ENCODE peak calls at places on chromosomes 13 and 19, in ten cellular contexts. W, B, P, A, N, J, K, T, U and O are unnamed samples.

GRCh38 chr13:102311901-102312300 is 89.9 kb downstream of the FGF14 start:
- DNase-seq in U (no peak), W (no peak), N (no peak), J (no peak), A (no peak), B (no peak), K (no peak), P (no peak), T (no peak), O (no peak)

GRCh38 chr19:1882089-1882785 is 3.1 kb downstream of the ABHD17A start:
- DNase-seq in T (no peak), K (peak; percentile 47), W (no peak), U (no peak), J (no peak), N (peak; percentile 78), P (no peak), B (no peak), A (peak; percentile 71), O (no peak)

GRCh38 chr19:5128932-5129389 is 160.0 kb downstream of the KDM4B start:
- DNase-seq in U (no peak), N (no peak), T (no peak), P (no peak), K (no peak), A (no peak), B (no peak), J (no peak), W (peak; percentile 37), O (peak; percentile 34)

GRCh38 chr19:10836478-10837325 is 690 bp upstream of the TMED1 start:
- DNase-seq in N (no peak), A (peak; percentile 79), B (peak; percentile 63), K (peak; percentile 77), J (peak; percentile 94), W (peak; percentile 91), T (no peak), P (peak; percentile 94), U (peak; percentile 87), O (no peak)

GRCh38 chr19:13689050-13689449 is 75.3 kb upstream of the MRI1 start:
- DNase-seq in N (no peak), P (peak; percentile 72), K (no peak), T (no peak), A (no peak), J (peak; percentile 10), W (peak; percentile 51), U (no peak), B (no peak), O (peak; percentile 10)

GRCh38 chr13:88764103-88764502 is 1092.9 kb downstream of the SLITRK5 start:
- DNase-seq in B (no peak), T (no peak), J (no peak), U (no peak), W (no peak), P (no peak), A (no peak), N (no peak), K (no peak), O (no peak)

GRCh38 chr19:3466630-3467029 is 13.7 kb downstream of the SMIM24 start:
- DNase-seq in W (no peak), J (no peak), U (no peak), T (no peak), N (no peak), P (no peak), B (no peak), K (no peak), A (no peak), O (no peak)

GRCh38 chr19:19627442-19627715 is 641 bp downstream of the LPAR2 start:
- DNase-seq in W (no peak), B (no peak), T (no peak), N (no peak), A (no peak), P (no peak), U (no peak), K (no peak), J (no peak), O (no peak)

GRCh38 chr19:38658462-38659306 is 11.2 kb downstream of the ACTN4 start:
- DNase-seq in W (peak; percentile 99), T (peak; percentile 100), A (no peak), N (no peak), U (peak; percentile 18), K (no peak), J (peak; percentile 94), B (no peak), P (no peak), O (peak; percentile 98)

GRCh38 chr13:49112782-49113525 is 107.2 kb upstream of the MLNR start:
- DNase-seq in N (no peak), P (no peak), U (no peak), A (no peak), K (no peak), B (no peak), T (no peak), J (no peak), W (peak; percentile 14), O (no peak)

GRCh38 chr19:45958763-45959516 is 14.7 kb downstream of the NOVA2 start:
- DNase-seq in T (no peak), B (no peak), N (no peak), U (no peak), J (no peak), K (no peak), P (no peak), W (no peak), A (no peak), O (no peak)

GRCh38 chr19:38211206-38211605 is 12.8 kb downstream of the DPF1 start:
- DNase-seq in B (no peak), A (no peak), W (peak; percentile 33), N (no peak), U (no peak), J (no peak), K (no peak), T (no peak), P (no peak), O (no peak)

GRCh38 chr19:38452430-38453366 is 19.2 kb downstream of the RYR1 start:
- DNase-seq in J (no peak), W (peak; percentile 25), N (peak; percentile 4), P (peak; percentile 16), T (no peak), A (no peak), K (no peak), B (no peak), U (no peak), O (no peak)

GRCh38 chr13:88707652-88708051 is 1036.5 kb downstream of the SLITRK5 start:
- DNase-seq in T (no peak), N (no peak), P (no peak), K (no peak), B (no peak), J (no peak), U (no peak), W (no peak), A (no peak), O (no peak)

GRCh38 chr13:98462241-98462882 is 114.5 kb downstream of the STK24 start:
- DNase-seq in J (no peak), N (no peak), A (no peak), P (no peak), T (no peak), U (no peak), K (no peak), W (no peak), B (no peak), O (no peak)

GRCh38 chr13:44710576-44710975 is 134.4 kb upstream of the TSC22D1 start:
- DNase-seq in J (no peak), B (no peak), N (no peak), A (no peak), U (no peak), P (no peak), K (no peak), W (peak; percentile 90), T (peak; percentile 93), O (peak; percentile 94)

GRCh38 chr13:35771898-35772297 is 295.4 kb upstream of the MAB21L1 start:
- DNase-seq in P (no peak), T (peak; percentile 63), B (no peak), K (no peak), N (no peak), A (no peak), U (no peak), J (no peak), W (peak; percentile 82), O (peak; percentile 87)

GRCh38 chr13:113802090-113802531 is 43.1 kb downstream of the TMEM255B start:
- DNase-seq in K (no peak), J (no peak), W (peak; percentile 85), T (peak; percentile 34), P (peak; percentile 47), N (no peak), A (no peak), U (no peak), B (no peak), O (peak; percentile 54)

GRCh38 chr19:18023596-18024212 is 15.7 kb downstream of the ARRDC2 start:
- DNase-seq in P (no peak), A (peak; percentile 76), B (no peak), N (peak; percentile 54), T (no peak), W (no peak), K (peak; percentile 71), U (no peak), J (peak; percentile 82), O (peak; percentile 87)

GRCh38 chr19:14686411-14686810 is 3.4 kb upstream of the ZNF333 start:
- DNase-seq in T (no peak), U (no peak), B (no peak), P (peak; percentile 32), N (no peak), K (no peak), J (no peak), W (peak; percentile 44), A (no peak), O (no peak)

GRCh38 chr19:1131718-1132552 is 28.1 kb downstream of the GPX4 start:
- DNase-seq in K (peak; percentile 67), P (peak; percentile 85), B (peak; percentile 79), W (peak; percentile 99), T (peak; percentile 63), J (no peak), U (no peak), A (peak; percentile 86), N (peak; percentile 37), O (peak; percentile 70)

GRCh38 chr19:1811942-1812425 is at the start of gene ATP8B3:
- DNase-seq in B (no peak), T (no peak), A (peak; percentile 78), W (no peak), N (no peak), U (no peak), K (peak; percentile 75), J (no peak), P (no peak), O (no peak)

GRCh38 chr19:21256722-21257121 is 72.5 kb downstream of the ZNF708 start:
- DNase-seq in N (no peak), P (peak; percentile 37), A (no peak), T (no peak), B (no peak), W (peak; percentile 29), U (no peak), K (no peak), J (no peak), O (peak; percentile 4)

GRCh38 chr13:29922896-29923295 is 72.5 kb upstream of the UBL3 start:
- DNase-seq in A (no peak), B (no peak), W (peak; percentile 84), U (no peak), P (no peak), N (no peak), J (no peak), K (no peak), T (peak; percentile 53), O (peak; percentile 58)

GRCh38 chr13:97076898-97077297 is 82.6 kb upstream of the OXGR1 start:
- DNase-seq in P (no peak), J (no peak), A (no peak), B (no peak), N (no peak), K (no peak), T (no peak), W (no peak), U (no peak), O (peak; percentile 7)

GRCh38 chr19:6234527-6234926 is 45.2 kb downstream of the MLLT1 start:
- DNase-seq in P (no peak), U (no peak), N (no peak), A (no peak), T (no peak), W (peak; percentile 36), B (no peak), J (no peak), K (no peak), O (no peak)

GRCh38 chr13:43364210-43365041 is 341.0 kb downstream of the DNAJC15 start:
- DNase-seq in J (no peak), A (no peak), P (no peak), B (no peak), U (no peak), K (no peak), N (peak; percentile 39), W (peak; percentile 81), T (peak; percentile 65), O (peak; percentile 71)

GRCh38 chr19:47158367-47158791 is 27.7 kb downstream of the SAE1 start:
- DNase-seq in T (no peak), A (no peak), J (no peak), P (no peak), K (no peak), W (no peak), B (no peak), U (no peak), N (no peak), O (no peak)